ENCODE peak calls at places on chromosomes 1 and 21, in ten cellular contexts. One of them, this sample, is unnamed.

GRCh38 chr1:248730507-248731335 is 24.8 kb downstream of the LYPD8 start:
- DNase-seq in GM10248: no peak
- DNase-seq in effector memory CD4-positive, alpha-beta T cell: no peak
- DNase-seq in CD8-positive, alpha-beta T cell: no peak
- DNase-seq in naive thymus-derived CD8-positive, alpha-beta T cell: no peak
- DNase-seq in hippocampal formation: no peak
- DNase-seq in A549: peak; percentile 73
- DNase-seq in 8988T: no peak
- DNase-seq in lower leg skin: no peak
- DNase-seq in stimulated activated naive CD4-positive, alpha-beta T cell: no peak
- DNase-seq in this sample: no peak

GRCh38 chr1:35893051-35893879 is 10.3 kb downstream of the AGO1 start:
- DNase-seq in GM10248: no peak
- DNase-seq in effector memory CD4-positive, alpha-beta T cell: no peak
- DNase-seq in CD8-positive, alpha-beta T cell: no peak
- DNase-seq in naive thymus-derived CD8-positive, alpha-beta T cell: no peak
- DNase-seq in hippocampal formation: no peak
- DNase-seq in A549: no peak
- DNase-seq in 8988T: no peak
- DNase-seq in lower leg skin: no peak
- DNase-seq in stimulated activated naive CD4-positive, alpha-beta T cell: no peak
- DNase-seq in this sample: no peak

GRCh38 chr1:230105754-230106625 is 39.0 kb downstream of the GALNT2 start:
- DNase-seq in GM10248: peak; percentile 64
- DNase-seq in effector memory CD4-positive, alpha-beta T cell: no peak
- DNase-seq in CD8-positive, alpha-beta T cell: no peak
- DNase-seq in naive thymus-derived CD8-positive, alpha-beta T cell: no peak
- DNase-seq in hippocampal formation: no peak
- DNase-seq in A549: peak; percentile 86
- DNase-seq in 8988T: no peak
- DNase-seq in lower leg skin: no peak
- DNase-seq in stimulated activated naive CD4-positive, alpha-beta T cell: no peak
- DNase-seq in this sample: no peak

GRCh38 chr1:56491441-56491840 is 87.9 kb downstream of the PLPP3 start:
- DNase-seq in GM10248: no peak
- DNase-seq in effector memory CD4-positive, alpha-beta T cell: no peak
- DNase-seq in CD8-positive, alpha-beta T cell: no peak
- DNase-seq in naive thymus-derived CD8-positive, alpha-beta T cell: no peak
- DNase-seq in hippocampal formation: no peak
- DNase-seq in A549: no peak
- DNase-seq in 8988T: no peak
- DNase-seq in lower leg skin: no peak
- DNase-seq in stimulated activated naive CD4-positive, alpha-beta T cell: no peak
- DNase-seq in this sample: no peak

GRCh38 chr1:170114916-170115315 is 30.8 kb upstream of the NTMT2 start:
- DNase-seq in GM10248: no peak
- DNase-seq in effector memory CD4-positive, alpha-beta T cell: no peak
- DNase-seq in CD8-positive, alpha-beta T cell: no peak
- DNase-seq in naive thymus-derived CD8-positive, alpha-beta T cell: no peak
- DNase-seq in hippocampal formation: no peak
- DNase-seq in A549: no peak
- DNase-seq in 8988T: no peak
- DNase-seq in lower leg skin: no peak
- DNase-seq in stimulated activated naive CD4-positive, alpha-beta T cell: no peak
- DNase-seq in this sample: no peak

GRCh38 chr1:155166006-155166372 is 7.1 kb downstream of the KRTCAP2 start:
- DNase-seq in GM10248: no peak
- DNase-seq in effector memory CD4-positive, alpha-beta T cell: no peak
- DNase-seq in CD8-positive, alpha-beta T cell: no peak
- DNase-seq in naive thymus-derived CD8-positive, alpha-beta T cell: no peak
- DNase-seq in hippocampal formation: no peak
- DNase-seq in A549: no peak
- DNase-seq in 8988T: no peak
- DNase-seq in lower leg skin: no peak
- DNase-seq in stimulated activated naive CD4-positive, alpha-beta T cell: no peak
- DNase-seq in this sample: no peak

GRCh38 chr1:171142451-171143121 is 42.5 kb upstream of the FMO2 start:
- DNase-seq in GM10248: no peak
- DNase-seq in effector memory CD4-positive, alpha-beta T cell: no peak
- DNase-seq in CD8-positive, alpha-beta T cell: no peak
- DNase-seq in naive thymus-derived CD8-positive, alpha-beta T cell: no peak
- DNase-seq in hippocampal formation: no peak
- DNase-seq in A549: no peak
- DNase-seq in 8988T: no peak
- DNase-seq in lower leg skin: peak; percentile 48
- DNase-seq in stimulated activated naive CD4-positive, alpha-beta T cell: no peak
- DNase-seq in this sample: peak; percentile 68

GRCh38 chr1:10339815-10340214 is 59.0 kb upstream of the PGD start:
- DNase-seq in GM10248: no peak
- DNase-seq in effector memory CD4-positive, alpha-beta T cell: no peak
- DNase-seq in CD8-positive, alpha-beta T cell: no peak
- DNase-seq in naive thymus-derived CD8-positive, alpha-beta T cell: no peak
- DNase-seq in hippocampal formation: peak; percentile 78
- DNase-seq in A549: peak; percentile 30
- DNase-seq in 8988T: no peak
- DNase-seq in lower leg skin: no peak
- DNase-seq in stimulated activated naive CD4-positive, alpha-beta T cell: no peak
- DNase-seq in this sample: no peak

GRCh38 chr1:224065455-224065854 is 48.5 kb upstream of the FBXO28 start:
- DNase-seq in GM10248: no peak
- DNase-seq in effector memory CD4-positive, alpha-beta T cell: no peak
- DNase-seq in CD8-positive, alpha-beta T cell: no peak
- DNase-seq in naive thymus-derived CD8-positive, alpha-beta T cell: no peak
- DNase-seq in hippocampal formation: no peak
- DNase-seq in A549: no peak
- DNase-seq in 8988T: no peak
- DNase-seq in lower leg skin: no peak
- DNase-seq in stimulated activated naive CD4-positive, alpha-beta T cell: peak; percentile 0
- DNase-seq in this sample: no peak

GRCh38 chr21:35259452-35259851 is 210.3 kb upstream of the RUNX1 start:
- DNase-seq in GM10248: no peak
- DNase-seq in effector memory CD4-positive, alpha-beta T cell: no peak
- DNase-seq in CD8-positive, alpha-beta T cell: no peak
- DNase-seq in naive thymus-derived CD8-positive, alpha-beta T cell: no peak
- DNase-seq in hippocampal formation: no peak
- DNase-seq in A549: no peak
- DNase-seq in 8988T: no peak
- DNase-seq in lower leg skin: no peak
- DNase-seq in stimulated activated naive CD4-positive, alpha-beta T cell: no peak
- DNase-seq in this sample: no peak

GRCh38 chr1:43705982-43706597 is 1.2 kb upstream of the ST3GAL3 start:
- DNase-seq in GM10248: no peak
- DNase-seq in effector memory CD4-positive, alpha-beta T cell: no peak
- DNase-seq in CD8-positive, alpha-beta T cell: no peak
- DNase-seq in naive thymus-derived CD8-positive, alpha-beta T cell: no peak
- DNase-seq in hippocampal formation: no peak
- DNase-seq in A549: peak; percentile 4
- DNase-seq in 8988T: no peak
- DNase-seq in lower leg skin: no peak
- DNase-seq in stimulated activated naive CD4-positive, alpha-beta T cell: no peak
- DNase-seq in this sample: no peak

GRCh38 chr1:183287191-183287675 is 101.2 kb downstream of the LAMC2 start:
- DNase-seq in GM10248: no peak
- DNase-seq in effector memory CD4-positive, alpha-beta T cell: no peak
- DNase-seq in CD8-positive, alpha-beta T cell: no peak
- DNase-seq in naive thymus-derived CD8-positive, alpha-beta T cell: no peak
- DNase-seq in hippocampal formation: no peak
- DNase-seq in A549: no peak
- DNase-seq in 8988T: no peak
- DNase-seq in lower leg skin: no peak
- DNase-seq in stimulated activated naive CD4-positive, alpha-beta T cell: no peak
- DNase-seq in this sample: peak; percentile 67

GRCh38 chr1:182340233-182341058 is 51.1 kb downstream of the GLUL start:
- DNase-seq in GM10248: no peak
- DNase-seq in effector memory CD4-positive, alpha-beta T cell: no peak
- DNase-seq in CD8-positive, alpha-beta T cell: no peak
- DNase-seq in naive thymus-derived CD8-positive, alpha-beta T cell: no peak
- DNase-seq in hippocampal formation: no peak
- DNase-seq in A549: no peak
- DNase-seq in 8988T: no peak
- DNase-seq in lower leg skin: no peak
- DNase-seq in stimulated activated naive CD4-positive, alpha-beta T cell: no peak
- DNase-seq in this sample: no peak

GRCh38 chr1:116987256-116987555 is 14.4 kb upstream of the CD101 start:
- DNase-seq in GM10248: no peak
- DNase-seq in effector memory CD4-positive, alpha-beta T cell: peak; percentile 22
- DNase-seq in CD8-positive, alpha-beta T cell: peak; percentile 64
- DNase-seq in naive thymus-derived CD8-positive, alpha-beta T cell: peak; percentile 50
- DNase-seq in hippocampal formation: no peak
- DNase-seq in A549: no peak
- DNase-seq in 8988T: no peak
- DNase-seq in lower leg skin: no peak
- DNase-seq in stimulated activated naive CD4-positive, alpha-beta T cell: peak; percentile 80
- DNase-seq in this sample: no peak

GRCh38 chr1:206029484-206029883 is 5.8 kb upstream of the CTSE start:
- DNase-seq in GM10248: no peak
- DNase-seq in effector memory CD4-positive, alpha-beta T cell: no peak
- DNase-seq in CD8-positive, alpha-beta T cell: no peak
- DNase-seq in naive thymus-derived CD8-positive, alpha-beta T cell: no peak
- DNase-seq in hippocampal formation: no peak
- DNase-seq in A549: no peak
- DNase-seq in 8988T: no peak
- DNase-seq in lower leg skin: peak; percentile 64
- DNase-seq in stimulated activated naive CD4-positive, alpha-beta T cell: no peak
- DNase-seq in this sample: peak; percentile 84

GRCh38 chr1:84156210-84156621 is 12.1 kb downstream of the PRKACB start:
- DNase-seq in GM10248: no peak
- DNase-seq in effector memory CD4-positive, alpha-beta T cell: no peak
- DNase-seq in CD8-positive, alpha-beta T cell: no peak
- DNase-seq in naive thymus-derived CD8-positive, alpha-beta T cell: no peak
- DNase-seq in hippocampal formation: no peak
- DNase-seq in A549: peak; percentile 67
- DNase-seq in 8988T: no peak
- DNase-seq in lower leg skin: no peak
- DNase-seq in stimulated activated naive CD4-positive, alpha-beta T cell: no peak
- DNase-seq in this sample: no peak

GRCh38 chr1:205676597-205676996 is 3.7 kb downstream of the SLC45A3 start:
- DNase-seq in GM10248: no peak
- DNase-seq in effector memory CD4-positive, alpha-beta T cell: no peak
- DNase-seq in CD8-positive, alpha-beta T cell: no peak
- DNase-seq in naive thymus-derived CD8-positive, alpha-beta T cell: no peak
- DNase-seq in hippocampal formation: peak; percentile 85
- DNase-seq in A549: no peak
- DNase-seq in 8988T: no peak
- DNase-seq in lower leg skin: no peak
- DNase-seq in stimulated activated naive CD4-positive, alpha-beta T cell: no peak
- DNase-seq in this sample: no peak

GRCh38 chr1:116873680-116874271 is 35.9 kb upstream of the PTGFRN start:
- DNase-seq in GM10248: no peak
- DNase-seq in effector memory CD4-positive, alpha-beta T cell: no peak
- DNase-seq in CD8-positive, alpha-beta T cell: no peak
- DNase-seq in naive thymus-derived CD8-positive, alpha-beta T cell: no peak
- DNase-seq in hippocampal formation: no peak
- DNase-seq in A549: no peak
- DNase-seq in 8988T: no peak
- DNase-seq in lower leg skin: no peak
- DNase-seq in stimulated activated naive CD4-positive, alpha-beta T cell: no peak
- DNase-seq in this sample: no peak

GRCh38 chr1:154829062-154829461 is 41.0 kb downstream of the KCNN3 start:
- DNase-seq in GM10248: no peak
- DNase-seq in effector memory CD4-positive, alpha-beta T cell: no peak
- DNase-seq in CD8-positive, alpha-beta T cell: no peak
- DNase-seq in naive thymus-derived CD8-positive, alpha-beta T cell: no peak
- DNase-seq in hippocampal formation: no peak
- DNase-seq in A549: no peak
- DNase-seq in 8988T: no peak
- DNase-seq in lower leg skin: no peak
- DNase-seq in stimulated activated naive CD4-positive, alpha-beta T cell: no peak
- DNase-seq in this sample: no peak

GRCh38 chr1:215052256-215052655 is 30.3 kb upstream of the KCNK2 start:
- DNase-seq in GM10248: no peak
- DNase-seq in effector memory CD4-positive, alpha-beta T cell: no peak
- DNase-seq in CD8-positive, alpha-beta T cell: no peak
- DNase-seq in naive thymus-derived CD8-positive, alpha-beta T cell: no peak
- DNase-seq in hippocampal formation: no peak
- DNase-seq in A549: no peak
- DNase-seq in 8988T: no peak
- DNase-seq in lower leg skin: no peak
- DNase-seq in stimulated activated naive CD4-positive, alpha-beta T cell: no peak
- DNase-seq in this sample: no peak

GRCh38 chr21:45975017-45975595 is 6.5 kb upstream of the COL6A1 start:
- DNase-seq in GM10248: no peak
- DNase-seq in effector memory CD4-positive, alpha-beta T cell: no peak
- DNase-seq in CD8-positive, alpha-beta T cell: no peak
- DNase-seq in naive thymus-derived CD8-positive, alpha-beta T cell: no peak
- DNase-seq in hippocampal formation: no peak
- DNase-seq in A549: no peak
- DNase-seq in 8988T: no peak
- DNase-seq in lower leg skin: no peak
- DNase-seq in stimulated activated naive CD4-positive, alpha-beta T cell: no peak
- DNase-seq in this sample: peak; percentile 74

GRCh38 chr1:117644696-117645311 is 39.0 kb downstream of the TENT5C start:
- DNase-seq in GM10248: no peak
- DNase-seq in effector memory CD4-positive, alpha-beta T cell: no peak
- DNase-seq in CD8-positive, alpha-beta T cell: no peak
- DNase-seq in naive thymus-derived CD8-positive, alpha-beta T cell: no peak
- DNase-seq in hippocampal formation: no peak
- DNase-seq in A549: no peak
- DNase-seq in 8988T: no peak
- DNase-seq in lower leg skin: no peak
- DNase-seq in stimulated activated naive CD4-positive, alpha-beta T cell: no peak
- DNase-seq in this sample: no peak

GRCh38 chr1:210467440-210468040 is 138.8 kb downstream of the HHAT start:
- DNase-seq in GM10248: no peak
- DNase-seq in effector memory CD4-positive, alpha-beta T cell: no peak
- DNase-seq in CD8-positive, alpha-beta T cell: no peak
- DNase-seq in naive thymus-derived CD8-positive, alpha-beta T cell: no peak
- DNase-seq in hippocampal formation: no peak
- DNase-seq in A549: no peak
- DNase-seq in 8988T: no peak
- DNase-seq in lower leg skin: no peak
- DNase-seq in stimulated activated naive CD4-positive, alpha-beta T cell: no peak
- DNase-seq in this sample: no peak

GRCh38 chr1:19797827-19798226 is 1.9 kb downstream of the TMCO4 start:
- DNase-seq in GM10248: no peak
- DNase-seq in effector memory CD4-positive, alpha-beta T cell: no peak
- DNase-seq in CD8-positive, alpha-beta T cell: no peak
- DNase-seq in naive thymus-derived CD8-positive, alpha-beta T cell: no peak
- DNase-seq in hippocampal formation: no peak
- DNase-seq in A549: no peak
- DNase-seq in 8988T: no peak
- DNase-seq in lower leg skin: no peak
- DNase-seq in stimulated activated naive CD4-positive, alpha-beta T cell: no peak
- DNase-seq in this sample: no peak

GRCh38 chr1:182175340-182176068 is 114.0 kb upstream of the ZNF648 start:
- DNase-seq in GM10248: no peak
- DNase-seq in effector memory CD4-positive, alpha-beta T cell: no peak
- DNase-seq in CD8-positive, alpha-beta T cell: no peak
- DNase-seq in naive thymus-derived CD8-positive, alpha-beta T cell: no peak
- DNase-seq in hippocampal formation: no peak
- DNase-seq in A549: peak; percentile 19
- DNase-seq in 8988T: no peak
- DNase-seq in lower leg skin: no peak
- DNase-seq in stimulated activated naive CD4-positive, alpha-beta T cell: no peak
- DNase-seq in this sample: no peak

GRCh38 chr1:234969630-234970370 is 158.8 kb downstream of the TOMM20 start:
- DNase-seq in GM10248: no peak
- DNase-seq in effector memory CD4-positive, alpha-beta T cell: no peak
- DNase-seq in CD8-positive, alpha-beta T cell: no peak
- DNase-seq in naive thymus-derived CD8-positive, alpha-beta T cell: no peak
- DNase-seq in hippocampal formation: peak; percentile 62
- DNase-seq in A549: no peak
- DNase-seq in 8988T: no peak
- DNase-seq in lower leg skin: no peak
- DNase-seq in stimulated activated naive CD4-positive, alpha-beta T cell: no peak
- DNase-seq in this sample: peak; percentile 79

GRCh38 chr21:21673959-21674358 is 675.8 kb downstream of the NCAM2 start:
- DNase-seq in GM10248: no peak
- DNase-seq in effector memory CD4-positive, alpha-beta T cell: no peak
- DNase-seq in CD8-positive, alpha-beta T cell: no peak
- DNase-seq in naive thymus-derived CD8-positive, alpha-beta T cell: no peak
- DNase-seq in hippocampal formation: no peak
- DNase-seq in A549: no peak
- DNase-seq in 8988T: no peak
- DNase-seq in lower leg skin: no peak
- DNase-seq in stimulated activated naive CD4-positive, alpha-beta T cell: no peak
- DNase-seq in this sample: no peak

GRCh38 chr1:77428068-77428467 is 146.2 kb downstream of the AK5 start:
- DNase-seq in GM10248: no peak
- DNase-seq in effector memory CD4-positive, alpha-beta T cell: no peak
- DNase-seq in CD8-positive, alpha-beta T cell: no peak
- DNase-seq in naive thymus-derived CD8-positive, alpha-beta T cell: no peak
- DNase-seq in hippocampal formation: no peak
- DNase-seq in A549: no peak
- DNase-seq in 8988T: no peak
- DNase-seq in lower leg skin: no peak
- DNase-seq in stimulated activated naive CD4-positive, alpha-beta T cell: no peak
- DNase-seq in this sample: no peak

This sample was measured in ovary.